ENCODE peak calls at places on chromosome 3, in ten cellular contexts. E, U, I, F, X, C, N, P, V and G are unnamed samples.

GRCh38 chr3:124413393-124413792 is 316.9 kb upstream of the UMPS start:
- DNase-seq in E (no peak), U (no peak), I (no peak), F (no peak), X (no peak), C (no peak), N (no peak), P (no peak), V (no peak), G (peak)

GRCh38 chr3:106305882-106306445 is 437.2 kb upstream of the CBLB start:
- DNase-seq in E (no peak), U (no peak), I (no peak), F (no peak), X (no peak), C (no peak), N (no peak), P (no peak), V (no peak), G (no peak)

GRCh38 chr3:113166719-113167492 is 44.5 kb upstream of the BOC start:
- DNase-seq in E (peak), U (peak), I (no peak), F (peak), X (no peak), C (peak), N (peak), P (no peak), V (no peak), G (no peak)

GRCh38 chr3:14581334-14582072 is 41.4 kb upstream of the GRIP2 start:
- DNase-seq in E (no peak), U (no peak), I (no peak), F (no peak), X (no peak), C (no peak), N (no peak), P (no peak), V (no peak), G (no peak)

GRCh38 chr3:169662215-169663070 is 1.1 kb downstream of the MECOM start:
- DNase-seq in E (peak), U (peak), I (peak), F (peak), X (peak), C (no peak), N (peak), P (peak), V (peak), G (peak)

GRCh38 chr3:81446806-81447205 is 314.6 kb downstream of the GBE1 start:
- DNase-seq in E (no peak), U (no peak), I (no peak), F (no peak), X (no peak), C (no peak), N (no peak), P (no peak), V (no peak), G (no peak)

GRCh38 chr3:10194328-10195071 is 29.8 kb downstream of the IRAK2 start:
- DNase-seq in E (peak), U (no peak), I (no peak), F (no peak), X (no peak), C (peak), N (peak), P (no peak), V (no peak), G (no peak)

GRCh38 chr3:126434931-126435411 is 40.3 kb downstream of the CFAP100 start:
- DNase-seq in E (no peak), U (no peak), I (no peak), F (no peak), X (no peak), C (no peak), N (no peak), P (no peak), V (no peak), G (no peak)

GRCh38 chr3:17023006-17023664 is 138.4 kb downstream of the PLCL2 start:
- DNase-seq in E (no peak), U (no peak), I (no peak), F (no peak), X (no peak), C (no peak), N (no peak), P (no peak), V (no peak), G (peak)

GRCh38 chr3:99319961-99320360 is 318.4 kb upstream of the COL8A1 start:
- DNase-seq in E (no peak), U (no peak), I (no peak), F (no peak), X (no peak), C (no peak), N (no peak), P (no peak), V (no peak), G (peak)

GRCh38 chr3:51953445-51953844 is 1.7 kb upstream of the GPR62 start:
- DNase-seq in E (no peak), U (no peak), I (no peak), F (no peak), X (no peak), C (no peak), N (no peak), P (no peak), V (no peak), G (no peak)

GRCh38 chr3:105260385-105260784 is 106.3 kb upstream of the ALCAM start:
- DNase-seq in E (no peak), U (no peak), I (no peak), F (no peak), X (peak), C (no peak), N (no peak), P (no peak), V (no peak), G (no peak)
- TF ChIP-seq POLR2A in E (no peak), U (no peak), I (no peak), F (no peak), X (no peak), C (no peak), N (no peak), P (no peak), V (no peak), G (no peak)

GRCh38 chr3:194130211-194130610 is 5.7 kb upstream of the HES1 start:
- DNase-seq in E (no peak), U (no peak), I (no peak), F (no peak), X (no peak), C (no peak), N (no peak), P (no peak), V (no peak), G (no peak)

GRCh38 chr3:194132465-194133358 is 3.2 kb upstream of the HES1 start:
- DNase-seq in E (no peak), U (no peak), I (no peak), F (no peak), X (no peak), C (peak), N (no peak), P (no peak), V (no peak), G (no peak)

GRCh38 chr3:194129581-194130133 is 6.3 kb upstream of the HES1 start:
- DNase-seq in E (peak), U (peak), I (no peak), F (no peak), X (no peak), C (no peak), N (no peak), P (no peak), V (no peak), G (no peak)

GRCh38 chr3:194128202-194128907 is 7.6 kb upstream of the HES1 start:
- DNase-seq in E (no peak), U (no peak), I (no peak), F (no peak), X (no peak), C (no peak), N (no peak), P (no peak), V (no peak), G (no peak)

DNA sequence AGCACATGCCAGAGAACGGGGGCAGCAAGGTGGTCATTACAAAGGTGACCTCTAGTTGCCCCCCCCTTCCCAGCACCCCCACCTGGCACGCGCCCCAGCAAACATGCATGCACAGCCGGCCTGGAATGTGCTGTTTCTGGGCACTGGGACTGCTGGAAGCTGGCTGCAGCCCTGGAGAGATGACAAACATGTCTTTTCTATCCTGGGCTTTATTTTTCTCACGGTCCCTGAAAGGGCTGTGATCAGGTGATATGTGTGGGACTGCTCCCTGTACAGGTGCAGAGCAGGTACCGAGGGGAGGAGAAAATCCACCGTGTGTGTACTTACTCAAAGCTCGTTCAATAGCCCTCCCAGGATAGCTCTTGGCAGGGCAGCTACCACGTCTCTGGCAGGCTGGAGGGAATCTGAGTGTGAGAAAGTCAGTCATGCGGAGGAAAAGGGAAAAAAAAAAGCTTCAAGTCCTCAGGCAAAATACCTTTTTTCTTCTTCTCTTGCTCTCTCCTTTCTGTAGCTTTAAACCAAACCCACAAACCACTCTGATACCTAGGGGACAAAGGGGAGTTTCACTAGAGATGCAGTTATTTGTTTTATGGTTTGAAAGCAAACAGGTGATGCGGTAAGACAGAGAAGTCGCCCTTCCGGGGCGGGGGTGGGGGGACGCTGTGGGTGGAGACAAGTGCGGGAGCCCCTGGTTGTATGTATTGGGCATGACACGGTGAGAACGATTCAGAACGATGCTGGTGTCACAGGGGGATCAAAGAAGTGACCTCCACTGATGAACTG is 5.0 kb upstream of the HES1 start:
- DNase-seq in E (peak), U (peak), I (no peak), F (no peak), X (no peak), C (no peak), N (no peak), P (no peak), V (peak), G (no peak)
- TF ChIP-seq POLR2A in E (no peak), U (no peak), I (no peak), F (no peak), X (no peak), C (no peak), N (no peak), P (no peak), V (peak), G (no peak)

DNA sequence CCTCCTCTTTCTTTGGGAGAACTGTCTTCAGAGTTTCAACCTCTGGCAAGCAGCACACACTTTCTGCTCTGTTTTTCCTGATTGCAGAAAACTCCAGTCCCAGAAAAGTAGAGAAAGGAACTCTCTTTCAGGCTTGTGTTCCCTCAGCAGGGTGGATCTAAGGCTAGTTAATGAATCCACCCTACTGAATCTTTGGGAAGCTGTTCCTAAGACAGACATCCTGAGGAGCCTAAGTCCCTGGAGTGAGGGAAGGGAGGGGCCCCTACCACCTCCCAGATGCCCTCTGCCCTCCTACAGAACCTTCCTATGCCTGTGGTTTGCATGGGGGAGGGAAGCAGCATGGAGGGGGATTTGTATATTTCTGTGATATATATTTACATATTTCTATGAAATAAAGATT is 124.4 kb downstream of the ANO10 start:
- DNase-seq in E (no peak), U (no peak), I (no peak), F (no peak), X (no peak), C (no peak), N (no peak), P (no peak), V (no peak), G (no peak)
- TF ChIP-seq POLR2A in E (no peak), U (no peak), I (no peak), F (no peak), X (no peak), C (no peak), N (no peak), P (no peak), V (no peak), G (no peak)

DNA sequence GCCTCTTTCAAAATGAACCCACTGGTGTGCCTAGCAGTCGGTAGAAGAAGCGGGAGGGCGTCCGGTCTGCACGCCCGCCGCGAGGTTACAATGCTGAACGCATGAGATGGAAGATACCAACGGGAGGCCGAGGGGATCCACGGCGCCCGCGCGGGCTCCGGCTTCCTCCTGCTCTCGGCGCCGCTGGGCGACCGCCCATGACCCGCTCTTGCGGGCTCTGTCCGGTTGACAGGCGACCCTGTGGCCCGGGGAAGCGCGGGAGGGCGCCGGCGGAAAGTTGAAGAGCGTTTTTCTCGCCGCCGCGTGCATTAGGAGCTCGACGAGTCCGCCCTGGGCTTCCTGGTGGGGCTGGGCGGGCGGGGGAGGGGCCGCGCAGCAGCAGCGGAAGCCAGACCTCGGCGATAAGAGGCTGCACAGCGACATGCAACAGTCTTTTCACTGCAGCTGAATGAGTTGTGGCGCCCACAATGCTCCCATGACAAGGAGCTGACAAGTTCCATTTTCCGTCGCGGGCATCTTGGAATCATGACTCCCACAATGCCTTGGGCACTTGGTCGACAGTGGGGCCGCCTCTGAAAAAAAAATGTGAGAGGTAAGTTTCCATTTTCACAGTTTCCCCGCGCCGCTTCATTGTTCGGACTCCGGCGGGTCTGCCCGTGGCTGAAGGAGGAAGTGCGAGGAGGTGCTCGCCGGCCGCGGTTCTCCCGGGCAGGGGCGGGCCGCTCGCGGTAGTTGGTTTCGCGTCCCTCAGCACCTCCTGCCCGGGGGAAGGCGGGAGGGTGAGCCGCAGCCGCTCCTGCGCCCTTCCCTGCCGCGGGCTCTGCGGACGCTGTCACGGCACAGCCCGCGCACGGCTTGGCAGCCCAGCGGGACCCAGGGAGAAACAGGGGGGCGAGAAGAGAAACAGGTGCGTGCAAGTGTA is at the start of gene MBNL1:
- DNase-seq in E (peak), U (peak), I (peak), F (peak), X (peak), C (peak), N (peak), P (peak), V (peak), G (peak)
- TF ChIP-seq POLR2A in E (peak), U (no peak), I (peak), F (peak), X (peak), C (no peak), N (no peak), P (peak), V (peak), G (peak)

GRCh38 chr3:5122030-5122740 is at the start of gene ARL8B:
- DNase-seq in E (peak), U (peak), I (peak), F (peak), X (peak), C (peak), N (peak), P (peak), V (peak), G (peak)
- TF ChIP-seq POLR2A in E (peak), U (peak), I (peak), F (peak), X (peak), C (peak), N (no peak), P (peak), V (peak), G (peak)

DNA sequence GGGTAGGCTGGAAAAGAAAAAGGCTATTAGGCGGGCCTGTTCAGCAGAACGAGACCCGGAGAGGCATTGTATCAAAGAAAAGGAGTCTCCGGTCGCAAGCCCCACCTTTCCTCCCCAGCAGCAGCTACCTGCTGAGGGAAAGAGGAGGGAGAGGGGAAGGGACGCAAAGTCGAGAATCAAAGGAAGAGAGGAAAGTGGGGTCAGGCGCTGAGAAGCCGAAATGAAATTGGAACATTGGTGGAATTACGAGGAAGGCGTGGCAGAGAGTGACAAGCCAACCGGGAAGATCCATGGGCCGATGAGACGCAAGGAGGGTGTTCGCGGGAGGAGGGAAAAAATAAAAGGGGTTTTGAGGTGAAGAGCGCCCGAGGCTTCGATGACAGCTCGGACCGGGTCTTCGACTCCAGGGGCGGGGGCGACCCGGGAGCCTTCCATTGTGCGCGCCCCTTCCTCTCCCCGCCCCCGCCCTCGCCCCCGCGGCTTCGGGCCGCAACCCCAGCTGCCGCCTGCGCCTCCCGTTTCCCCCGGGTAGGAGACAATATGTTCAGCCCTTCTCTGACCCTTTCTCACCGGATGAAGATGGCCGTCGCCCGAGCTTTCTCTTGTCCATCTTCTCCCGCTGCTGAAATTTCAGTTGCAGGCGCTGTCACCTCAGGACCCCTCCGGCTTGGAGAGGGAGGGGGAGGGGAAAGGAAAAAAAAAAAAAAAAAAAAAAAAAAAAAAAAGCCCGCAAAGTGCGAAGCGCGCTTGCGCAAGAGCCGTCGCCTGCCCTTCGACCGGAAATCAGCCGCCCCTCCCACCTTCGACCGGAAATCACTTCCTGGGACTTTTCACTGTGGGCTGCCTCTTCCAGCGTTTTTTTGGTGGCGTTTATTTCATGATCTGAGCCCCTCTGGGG is at the start of gene SENP7:
- DNase-seq in E (peak), U (peak), I (peak), F (peak), X (peak), C (peak), N (peak), P (peak), V (peak), G (peak)
- TF ChIP-seq POLR2A in E (peak), U (peak), I (peak), F (peak), X (no peak), C (no peak), N (no peak), P (no peak), V (peak), G (peak)